ENCODE peak calls at places on chromosomes 11 and 22, in eight cellular contexts. P, A, Q, Y, D, N, C and I are unnamed samples.

GRCh38 chr11:28728666-28729065 is 620.5 kb downstream of the METTL15 start:
- DNase-seq in P (no peak), A (no peak), Q (no peak), Y (no peak), D (no peak), N (no peak), C (no peak), I (no peak)

GRCh38 chr11:72225411-72225951 is 914 bp downstream of the INPPL1 start:
- DNase-seq in P (peak), A (peak), Q (no peak), Y (peak), D (no peak), N (no peak), C (peak), I (no peak)

GRCh38 chr11:119513141-119513805 is 90.3 kb upstream of the THY1 start:
- DNase-seq in P (no peak), A (no peak), Q (no peak), Y (no peak), D (no peak), N (no peak), C (no peak), I (no peak)

GRCh38 chr11:82995754-82996398 is 75.8 kb downstream of the RAB30 start:
- DNase-seq in P (no peak), A (peak), Q (peak), Y (no peak), D (no peak), N (no peak), C (peak), I (no peak)

GRCh38 chr11:134074346-134074745 is 5.5 kb downstream of the JAM3 start:
- DNase-seq in P (no peak), A (peak), Q (no peak), Y (no peak), D (no peak), N (no peak), C (no peak), I (no peak)

GRCh38 chr11:117200813-117201515 is 1.8 kb downstream of the TAGLN start:
- DNase-seq in P (no peak), A (peak), Q (no peak), Y (no peak), D (no peak), N (no peak), C (no peak), I (no peak)

GRCh38 chr11:126088999-126089398 is 26.3 kb upstream of the CDON start:
- DNase-seq in P (no peak), A (no peak), Q (no peak), Y (no peak), D (no peak), N (no peak), C (no peak), I (no peak)

GRCh38 chr11:9787981-9788521 is 124.2 kb downstream of the SWAP70 start:
- DNase-seq in P (no peak), A (peak), Q (peak), Y (no peak), D (no peak), N (no peak), C (no peak), I (no peak)

GRCh38 chr11:72522186-72522585 is 87.9 kb upstream of the CLPB start:
- DNase-seq in P (no peak), A (no peak), Q (no peak), Y (no peak), D (no peak), N (no peak), C (no peak), I (no peak)

GRCh38 chr11:114821626-114822025 is 143.3 kb downstream of the NXPE2 start:
- DNase-seq in P (no peak), A (no peak), Q (no peak), Y (peak), D (no peak), N (no peak), C (no peak), I (no peak)

GRCh38 chr11:2132229-2132620 is 7.0 kb downstream of the IGF2 start:
- DNase-seq in P (no peak), A (no peak), Q (no peak), Y (no peak), D (no peak), N (no peak), C (no peak), I (no peak)

GRCh38 chr11:118051136-118051610 is 25.7 kb upstream of the TMPRSS4 start:
- DNase-seq in P (no peak), A (no peak), Q (no peak), Y (no peak), D (no peak), N (no peak), C (no peak), I (peak)

GRCh38 chr11:133501643-133502535 is 30.4 kb downstream of the OPCML start:
- DNase-seq in P (peak), A (no peak), Q (no peak), Y (no peak), D (no peak), N (no peak), C (no peak), I (no peak)

GRCh38 chr11:70399681-70400112 is 1.4 kb downstream of the CTTN start:
- DNase-seq in P (peak), A (peak), Q (peak), Y (peak), D (peak), N (peak), C (no peak), I (peak)

GRCh38 chr11:134976540-134976939 is 564.5 kb upstream of the B3GAT1 start:
- DNase-seq in P (no peak), A (no peak), Q (no peak), Y (no peak), D (no peak), N (no peak), C (no peak), I (no peak)

GRCh38 chr11:80362578-80362977 is 921.7 kb upstream of the TENM4 start:
- DNase-seq in P (no peak), A (no peak), Q (no peak), Y (no peak), D (no peak), N (no peak), C (no peak), I (no peak)

GRCh38 chr11:121416909-121417567 is 35.1 kb upstream of the SORL1 start:
- DNase-seq in P (peak), A (peak), Q (peak), Y (peak), D (no peak), N (peak), C (peak), I (peak)

GRCh38 chr11:102026975-102027374 is 20.3 kb upstream of the CFAP300 start:
- DNase-seq in P (no peak), A (no peak), Q (no peak), Y (no peak), D (no peak), N (no peak), C (no peak), I (no peak)

GRCh38 chr11:19853901-19854300 is 141.3 kb downstream of the NAV2 start:
- DNase-seq in P (no peak), A (no peak), Q (no peak), Y (no peak), D (no peak), N (no peak), C (no peak), I (no peak)

GRCh38 chr11:126104420-126104819 is 41.8 kb upstream of the CDON start:
- DNase-seq in P (no peak), A (no peak), Q (no peak), Y (no peak), D (no peak), N (no peak), C (no peak), I (no peak)

GRCh38 chr22:34776827-34777226 is 289.1 kb upstream of the ISX start:
- DNase-seq in P (no peak), A (no peak), Q (no peak), Y (no peak), D (no peak), N (no peak), C (no peak), I (no peak)

GRCh38 chr11:64266339-64266738 is 15.0 kb downstream of the PLCB3 start:
- DNase-seq in P (no peak), A (no peak), Q (no peak), Y (no peak), D (no peak), N (no peak), C (no peak), I (no peak)

GRCh38 chr11:104968856-104969776 is 742 bp upstream of the CASP4 start:
- DNase-seq in P (peak), A (peak), Q (peak), Y (peak), D (peak), N (no peak), C (no peak), I (peak)

GRCh38 chr22:42646569-42647525 is 2.3 kb downstream of the CYB5R3 start:
- DNase-seq in P (no peak), A (peak), Q (no peak), Y (peak), D (no peak), N (no peak), C (no peak), I (no peak)

GRCh38 chr22:19942071-19942885 is 660 bp upstream of the TXNRD2 start:
- DNase-seq in P (peak), A (peak), Q (peak), Y (no peak), D (no peak), N (no peak), C (peak), I (no peak)

GRCh38 chr11:74011360-74012071 is 2.6 kb upstream of the UCP3 start:
- DNase-seq in P (no peak), A (peak), Q (no peak), Y (no peak), D (no peak), N (no peak), C (peak), I (peak)

GRCh38 chr11:62497132-62497915 is 49.3 kb downstream of the AHNAK start:
- DNase-seq in P (no peak), A (peak), Q (peak), Y (no peak), D (peak), N (no peak), C (peak), I (no peak)

GRCh38 chr11:134037093-134037908 is 31.6 kb upstream of the JAM3 start:
- DNase-seq in P (peak), A (peak), Q (peak), Y (peak), D (no peak), N (no peak), C (peak), I (no peak)

GRCh38 chr22:24405631-24406321 is 21.6 kb upstream of the ADORA2A start:
- DNase-seq in P (no peak), A (no peak), Q (no peak), Y (no peak), D (no peak), N (no peak), C (no peak), I (no peak)

GRCh38 chr22:24402460-24403192 is 24.8 kb upstream of the ADORA2A start:
- DNase-seq in P (no peak), A (peak), Q (peak), Y (peak), D (peak), N (peak), C (no peak), I (peak)

GRCh38 chr22:24407278-24407665 is 20.1 kb upstream of the ADORA2A start:
- DNase-seq in P (no peak), A (no peak), Q (no peak), Y (no peak), D (no peak), N (no peak), C (peak), I (no peak)

GRCh38 chr22:24406322-24407277 is 20.8 kb upstream of the ADORA2A start:
- DNase-seq in P (no peak), A (no peak), Q (no peak), Y (no peak), D (no peak), N (no peak), C (no peak), I (no peak)

GRCh38 chr22:24404561-24405275 is 22.7 kb upstream of the ADORA2A start:
- DNase-seq in P (no peak), A (no peak), Q (no peak), Y (no peak), D (no peak), N (no peak), C (no peak), I (no peak)
- H3K4me3 ChIP-seq in P (no peak), A (no peak), Q (no peak), Y (no peak), D (no peak), N (no peak), C (no peak), I (no peak)

GRCh38 chr11:34653851-34654490 is 33.1 kb downstream of the EHF start:
- DNase-seq in P (peak), A (peak), Q (no peak), Y (peak), D (peak), N (no peak), C (no peak), I (no peak)
- H3K27ac ChIP-seq in P (peak), A (no peak), Q (no peak), Y (peak), D (peak), N (no peak), C (no peak), I (no peak)

DNA sequence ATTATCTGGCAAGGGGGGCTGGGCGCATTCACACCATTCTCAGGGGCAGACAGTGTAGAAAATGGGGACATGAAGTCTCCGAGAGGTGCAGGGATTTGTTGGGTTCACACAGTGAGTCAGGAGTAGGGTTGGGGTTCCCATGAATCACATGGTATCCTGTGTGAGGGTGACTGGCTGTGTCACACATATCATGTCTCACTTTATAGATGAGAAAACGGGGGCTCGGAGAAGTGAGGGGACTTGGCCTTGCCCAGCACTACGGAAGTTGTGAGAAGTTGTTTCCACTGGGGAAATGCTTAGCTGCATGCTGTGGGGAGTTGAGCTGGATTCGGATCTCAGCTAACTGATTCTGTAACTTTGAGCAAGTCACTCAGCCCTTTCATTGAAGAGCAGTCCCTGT is 4.2 kb downstream of the GAL3ST3 start:
- DNase-seq in P (no peak), A (no peak), Q (no peak), Y (no peak), D (no peak), N (no peak), C (no peak), I (no peak)
- H3K4me3 ChIP-seq in P (no peak), A (no peak), Q (no peak), Y (no peak), D (no peak), N (no peak), C (peak), I (peak)

GRCh38 chr22:31461699-31462098 is 27.9 kb downstream of the EIF4ENIF1 start:
- DNase-seq in P (no peak), A (no peak), Q (no peak), Y (no peak), D (no peak), N (no peak), C (no peak), I (no peak)
- H3K27ac ChIP-seq in P (no peak), A (no peak), Q (no peak), Y (no peak), D (no peak), N (no peak), C (no peak), I (no peak)

GRCh38 chr22:26168934-26169311 is 339 bp upstream of the SEZ6L start:
- DNase-seq in P (no peak), A (no peak), Q (no peak), Y (no peak), D (no peak), N (no peak), C (no peak), I (no peak)

GRCh38 chr22:26170795-26171194 is 1.5 kb downstream of the SEZ6L start:
- DNase-seq in P (no peak), A (no peak), Q (no peak), Y (no peak), D (no peak), N (no peak), C (no peak), I (no peak)

GRCh38 chr22:26168199-26168915 is 905 bp upstream of the SEZ6L start:
- DNase-seq in P (no peak), A (no peak), Q (no peak), Y (no peak), D (no peak), N (no peak), C (no peak), I (no peak)

GRCh38 chr22:26170112-26170492 is 840 bp downstream of the SEZ6L start:
- DNase-seq in P (no peak), A (no peak), Q (no peak), Y (no peak), D (no peak), N (no peak), C (no peak), I (no peak)

DNA sequence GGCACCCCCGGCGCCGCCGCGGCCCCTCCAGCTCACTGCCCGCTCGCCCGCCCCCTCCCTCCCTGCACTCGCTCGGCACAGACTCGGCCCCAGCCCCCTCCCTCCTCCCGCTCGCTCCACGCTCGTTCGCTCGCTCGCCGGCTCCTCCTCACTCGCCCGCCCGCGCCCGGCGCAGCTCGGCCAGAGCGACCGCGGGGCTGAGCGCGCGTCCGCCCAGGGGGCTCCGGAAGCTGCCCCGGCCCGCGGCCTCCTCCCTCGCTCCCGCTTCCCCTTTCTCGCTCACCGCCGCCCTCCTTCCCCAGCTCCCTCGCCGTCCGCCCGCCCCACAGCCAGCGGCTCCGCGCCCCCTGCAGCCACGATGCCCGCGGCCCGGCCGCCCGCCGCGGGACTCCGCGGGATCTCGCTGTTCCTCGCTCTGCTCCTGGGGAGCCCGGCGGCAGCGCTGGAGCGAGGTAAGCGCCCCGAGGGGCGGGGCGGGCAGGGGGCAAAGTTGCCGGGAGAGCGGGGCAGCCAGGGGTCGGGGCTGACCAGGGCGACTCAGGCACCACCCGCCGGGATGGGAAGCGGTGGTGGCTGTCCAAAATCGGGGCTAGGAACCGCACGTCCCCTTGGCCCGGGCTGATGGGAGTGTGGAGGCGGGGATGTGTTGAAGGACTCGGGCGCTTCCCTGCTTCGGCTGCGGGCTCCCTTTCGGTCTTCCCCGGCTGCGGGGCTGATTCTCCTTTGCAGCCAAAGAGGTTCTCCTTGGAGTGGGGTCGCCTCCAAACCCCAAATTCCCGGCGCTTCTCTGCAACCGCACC is at the start of gene SEZ6L:
- DNase-seq in P (peak), A (no peak), Q (no peak), Y (peak), D (no peak), N (no peak), C (no peak), I (no peak)
- H3K4me3 ChIP-seq in P (peak), A (peak), Q (peak), Y (peak), D (no peak), N (peak), C (no peak), I (peak)